ENCODE peak calls at places on chromosome 6, in four cellular contexts. U is HFFc6, Q is activated B cell treated with CpG ODN at 0.5 μM for 24 hours, N is endodermal cell. G is an unnamed sample.

GRCh38 chr6:81890846-81891245 is 138.4 kb upstream of the TENT5A start:
- DNase-seq in U (peak; percentile 90), Q (no peak), N (no peak), G (no peak)

GRCh38 chr6:143516700-143517446 is 5.4 kb upstream of the FUCA2 start:
- DNase-seq in U (no peak), Q (no peak), N (no peak), G (no peak)

GRCh38 chr6:18091382-18091781 is 31.1 kb downstream of the NHLRC1 start:
- DNase-seq in U (no peak), Q (no peak), N (no peak), G (no peak)

GRCh38 chr6:108353853-108354252 is 59.0 kb downstream of the AFG1L start:
- DNase-seq in U (no peak), Q (no peak), N (no peak), G (no peak)

GRCh38 chr6:27374824-27375612 is 13.5 kb upstream of the ZNF391 start:
- DNase-seq in U (peak; percentile 25), Q (peak; percentile 44), N (peak; percentile 97), G (peak; percentile 41)

GRCh38 chr6:31582230-31582601 is at the start of gene LTB:
- DNase-seq in U (no peak), Q (peak; percentile 42), N (no peak), G (no peak)

GRCh38 chr6:42100029-42100901 is 42.2 kb downstream of the C6orf132 start:
- DNase-seq in U (peak; percentile 49), Q (no peak), N (no peak), G (no peak)

GRCh38 chr6:125078602-125079321 is 74.8 kb upstream of the TPD52L1 start:
- DNase-seq in U (no peak), Q (no peak), N (no peak), G (no peak)

GRCh38 chr6:166381733-166382499 is 824 bp downstream of the MPC1 start:
- DNase-seq in U (no peak), Q (peak; percentile 72), N (peak; percentile 95), G (no peak)

GRCh38 chr6:55822005-55822404 is 53.4 kb downstream of the BMP5 start:
- DNase-seq in U (no peak), Q (no peak), N (no peak), G (no peak)

GRCh38 chr6:136791296-136792065 is 796 bp downstream of the MAP3K5 start:
- DNase-seq in U (peak; percentile 23), Q (peak; percentile 47), N (peak; percentile 72), G (no peak)

GRCh38 chr6:18044108-18044783 is 56.8 kb upstream of the KIF13A start:
- DNase-seq in U (no peak), Q (no peak), N (peak; percentile 56), G (no peak)

GRCh38 chr6:33850294-33850693 is 46.5 kb upstream of the MLN start:
- DNase-seq in U (no peak), Q (no peak), N (no peak), G (no peak)

GRCh38 chr6:47875593-47875992 is 93.8 kb downstream of the OPN5 start:
- DNase-seq in U (no peak), Q (no peak), N (no peak), G (no peak)

GRCh38 chr6:43821101-43821886 is 51.3 kb downstream of the VEGFA start:
- DNase-seq in U (no peak), Q (no peak), N (no peak), G (no peak)

GRCh38 chr6:85662251-85662650 is 19.6 kb upstream of the SYNCRIP start:
- DNase-seq in U (peak; percentile 46), Q (no peak), N (no peak), G (no peak)

GRCh38 chr6:165233089-165233488 is 76.3 kb downstream of the C6orf118 start:
- DNase-seq in U (no peak), Q (no peak), N (no peak), G (no peak)

GRCh38 chr6:169344651-169345050 is 91.0 kb upstream of the THBS2 start:
- DNase-seq in U (no peak), Q (no peak), N (no peak), G (no peak)

GRCh38 chr6:56890683-56891429 is 64.1 kb upstream of the BEND6 start:
- DNase-seq in U (peak; percentile 95), Q (no peak), N (no peak), G (no peak)

GRCh38 chr6:159068904-159069578 is 24.2 kb upstream of the TAGAP start:
- DNase-seq in U (no peak), Q (no peak), N (peak; percentile 75), G (no peak)

GRCh38 chr6:148374040-148374439 is 31.4 kb downstream of the SASH1 start:
- DNase-seq in U (no peak), Q (no peak), N (no peak), G (no peak)

GRCh38 chr6:43823879-43824740 is 54.1 kb downstream of the VEGFA start:
- DNase-seq in U (no peak), Q (no peak), N (no peak), G (no peak)

GRCh38 chr6:39731565-39731964 is 6.4 kb upstream of the KIF6 start:
- DNase-seq in U (no peak), Q (no peak), N (peak; percentile 61), G (no peak)

GRCh38 chr6:14284969-14285368 is 167.4 kb downstream of the CD83 start:
- DNase-seq in U (no peak), Q (no peak), N (peak; percentile 56), G (no peak)

DNA sequence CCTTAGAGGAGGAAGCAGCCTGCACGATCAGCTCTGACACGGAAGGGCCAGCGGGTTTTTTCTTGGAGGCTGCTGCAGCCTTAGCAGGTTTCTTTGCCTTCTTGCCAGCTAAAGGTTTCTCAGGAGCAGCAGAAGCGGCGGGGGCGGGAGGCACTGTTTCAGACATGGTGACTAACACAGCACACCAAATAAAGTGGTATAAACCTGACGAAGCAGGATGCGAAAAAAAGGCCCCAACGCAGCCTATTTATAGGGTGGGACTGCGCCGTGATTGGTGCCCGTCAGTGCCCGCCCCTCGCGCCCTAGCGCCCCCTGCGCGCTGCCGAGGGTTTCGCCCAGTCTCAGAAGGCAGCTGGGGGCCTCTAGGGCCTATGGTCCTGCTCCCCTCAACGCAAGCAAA is 55.0 kb downstream of the TRIM38 start:
- DNase-seq in U (peak; percentile 94), Q (peak; percentile 29), N (peak; percentile 77), G (no peak)
- TF ChIP-seq CTCF in U (peak; percentile 76), Q (no peak), N (peak; percentile 50), G (no peak)

DNA sequence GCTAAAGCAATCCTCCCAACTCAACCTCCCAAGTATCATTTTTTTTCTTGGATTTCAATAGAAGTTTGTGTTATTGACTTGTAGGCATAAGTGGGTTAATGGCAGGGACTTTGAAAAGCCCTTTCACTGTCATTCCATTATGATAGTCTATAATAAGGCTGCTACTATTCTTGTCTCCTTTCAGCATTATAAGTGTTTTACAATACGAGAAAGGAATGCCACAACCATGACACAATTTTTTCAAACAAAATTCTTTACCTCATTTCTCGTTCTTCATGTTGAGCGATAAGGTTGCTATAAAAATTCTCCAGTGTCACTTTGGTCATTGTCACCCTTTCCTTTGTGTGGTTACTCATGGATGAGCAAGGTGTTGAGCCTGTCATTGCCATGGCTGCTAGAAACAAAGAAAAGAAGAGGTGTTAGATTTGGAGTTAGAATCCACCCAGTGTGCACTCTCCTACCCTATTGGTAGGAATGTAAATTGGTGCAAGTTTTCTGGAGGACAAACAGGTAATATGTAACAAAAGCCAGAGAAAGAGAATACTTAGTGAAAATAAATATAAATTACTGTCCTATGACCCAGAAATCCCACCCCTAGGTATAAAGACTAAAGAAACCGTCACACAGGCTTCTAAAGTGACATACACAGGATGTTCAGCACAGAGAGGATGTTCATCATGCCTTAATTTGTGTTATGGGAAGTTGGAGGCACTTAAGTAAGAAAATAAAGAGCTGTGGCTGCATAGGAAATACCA is 7.3 kb downstream of the STK38 start:
- DNase-seq in U (no peak), Q (no peak), N (no peak), G (no peak)
- TF ChIP-seq CTCF in U (peak; percentile 51), Q (no peak), N (peak; percentile 52), G (no peak)

GRCh38 chr6:139367810-139368321 is 6.6 kb downstream of the CITED2 start:
- DNase-seq in U (no peak), Q (no peak), N (peak; percentile 88), G (no peak)
- TF ChIP-seq CTCF in U (no peak), Q (no peak), N (no peak), G (no peak)

GRCh38 chr6:303948-304558 is 11.8 kb downstream of the DUSP22 start:
- DNase-seq in U (no peak), Q (no peak), N (peak; percentile 81), G (no peak)
- TF ChIP-seq CTCF in U (peak; percentile 27), Q (no peak), N (peak; percentile 68), G (no peak)